ENCODE peak calls at places on chromosomes 13 and 19, in five cellular contexts. W, P, G, Y and F are unnamed samples.

GRCh38 chr13:79987323-79987722 is 353.6 kb downstream of the SPRY2 start:
- DNase-seq in W (peak), P (no peak), G (no peak), Y (no peak), F (no peak)

GRCh38 chr13:20995245-20995829 is 66.0 kb downstream of the LATS2 start:
- DNase-seq in W (no peak), P (no peak), G (no peak), Y (no peak), F (no peak)

GRCh38 chr13:113787694-113788093 is 28.7 kb downstream of the TMEM255B start:
- DNase-seq in W (no peak), P (no peak), G (no peak), Y (no peak), F (no peak)

GRCh38 chr13:42969558-42970172 is 22.4 kb downstream of the EPSTI1 start:
- DNase-seq in W (peak), P (peak), G (no peak), Y (no peak), F (peak)

GRCh38 chr19:47350599-47350998 is 1.5 kb downstream of the DHX34 start:
- DNase-seq in W (peak), P (no peak), G (no peak), Y (no peak), F (no peak)

GRCh38 chr13:60311527-60311926 is 85.5 kb upstream of the TDRD3 start:
- DNase-seq in W (no peak), P (no peak), G (no peak), Y (no peak), F (no peak)

GRCh38 chr19:44003461-44004134 is 841 bp downstream of the ZNF230 start:
- DNase-seq in W (peak), P (no peak), G (no peak), Y (no peak), F (no peak)

GRCh38 chr13:45909724-45910123 is 58.2 kb upstream of the SIAH3 start:
- DNase-seq in W (no peak), P (no peak), G (no peak), Y (no peak), F (no peak)

GRCh38 chr13:44974056-44974798 is 15.0 kb downstream of the NUFIP1 start:
- DNase-seq in W (peak), P (no peak), G (no peak), Y (peak), F (no peak)

GRCh38 chr13:67298297-67298696 is 68.2 kb upstream of the PCDH9 start:
- DNase-seq in W (no peak), P (no peak), G (no peak), Y (no peak), F (no peak)

GRCh38 chr13:51007216-51007615 is 97.6 kb downstream of the RNASEH2B start:
- DNase-seq in W (no peak), P (no peak), G (no peak), Y (no peak), F (no peak)

GRCh38 chr13:107284168-107284567 is 716.2 kb upstream of the ARGLU1 start:
- DNase-seq in W (peak), P (no peak), G (no peak), Y (no peak), F (no peak)

GRCh38 chr19:48255376-48256303 is at the start of gene CARD8:
- DNase-seq in W (peak), P (peak), G (peak), Y (peak), F (peak)

GRCh38 chr13:73984949-73985691 is 149.1 kb downstream of the KLF12 start:
- DNase-seq in W (no peak), P (peak), G (no peak), Y (no peak), F (peak)

GRCh38 chr13:39765801-39766463 is 110.5 kb downstream of the COG6 start:
- DNase-seq in W (peak), P (no peak), G (no peak), Y (no peak), F (no peak)

GRCh38 chr13:25276748-25277147 is 10.5 kb downstream of the MTMR6 start:
- DNase-seq in W (peak), P (no peak), G (no peak), Y (no peak), F (no peak)